ENCODE peak calls at places on chromosomes 2 and 18, in seven cellular contexts. A is upper lobe of right lung, B is gastrocnemius medialis, I is GM13977, Z is HepG2, R is endodermal cell, T is AG04450. U is an unnamed sample.

GRCh38 chr2:70964596-70965386 is 13.6 kb upstream of the ANKRD53 start:
- DNase-seq in B (no peak), R (peak), A (peak), T (peak), Z (peak), I (peak), U (peak)

GRCh38 chr2:240089306-240089705 is 36.0 kb upstream of the OR6B3 start:
- DNase-seq in T (no peak), Z (no peak), A (no peak), B (no peak), R (peak), I (no peak), U (no peak)

GRCh38 chr2:232328516-232329460 is 49.8 kb upstream of the ALPP start:
- DNase-seq in T (no peak), Z (no peak), R (peak), B (no peak), A (peak), I (peak), U (peak)

GRCh38 chr2:88656690-88657089 is 29.4 kb upstream of the EIF2AK3 start:
- DNase-seq in R (no peak), Z (no peak), A (no peak), B (peak), T (no peak), I (no peak), U (no peak)

GRCh38 chr2:119218478-119219064 is 5.1 kb upstream of the STEAP3 start:
- DNase-seq in B (peak), T (peak), A (no peak), R (peak), Z (peak), I (peak), U (no peak)

GRCh38 chr2:214808961-214809750 is at the start of gene BARD1:
- DNase-seq in I (peak), A (peak), T (peak), B (peak), R (peak), Z (peak), U (peak)

GRCh38 chr2:46296216-46296839 is 879 bp upstream of the EPAS1 start:
- DNase-seq in A (peak), B (peak), I (peak), Z (no peak), R (peak), T (no peak), U (no peak)

GRCh38 chr2:218727502-218728165 is 17.0 kb downstream of the TTLL4 start:
- DNase-seq in T (no peak), R (no peak), Z (peak), A (no peak), I (no peak), B (no peak), U (no peak)

GRCh38 chr18:3710712-3711269 is 260.8 kb downstream of the TGIF1 start:
- DNase-seq in T (no peak), A (peak), R (no peak), I (no peak), Z (no peak), B (peak), U (no peak)

DNA sequence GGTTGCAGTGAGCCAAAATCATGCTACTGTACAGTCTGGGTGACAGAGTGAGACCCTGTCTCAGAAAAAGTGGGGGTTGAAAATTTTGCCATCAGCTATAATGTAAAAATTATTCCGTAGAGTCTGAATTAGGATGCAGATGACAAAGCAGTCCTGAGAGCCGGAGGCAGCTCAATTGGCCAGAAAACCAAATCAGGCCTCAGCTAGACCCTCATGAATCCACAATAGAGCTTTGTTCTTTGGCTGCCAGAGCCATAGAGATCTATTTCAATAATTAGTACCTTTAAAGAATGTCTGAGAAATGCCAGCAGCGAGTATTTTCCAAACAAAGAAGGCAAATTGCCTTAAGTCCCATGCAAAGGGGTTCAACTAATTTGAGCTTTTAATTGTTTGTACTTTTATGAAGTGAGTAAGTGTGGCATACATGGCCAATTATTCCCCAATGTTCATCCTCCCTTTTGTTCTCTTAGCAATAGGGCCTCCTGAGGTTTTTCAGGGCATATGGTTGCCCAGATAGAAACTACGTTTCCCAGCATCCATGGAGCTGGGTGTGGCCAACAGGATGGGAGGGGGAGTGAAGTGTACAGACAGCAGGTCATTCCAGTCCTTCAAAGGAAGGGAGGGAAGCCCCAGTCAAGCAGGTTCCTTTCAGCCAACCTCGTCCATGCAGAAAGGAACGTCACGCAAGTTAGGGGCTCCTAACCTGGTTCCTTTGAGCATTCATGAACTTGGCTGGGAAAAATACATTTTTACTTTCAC is 211.3 kb upstream of the APCDD1 start:
- DNase-seq in A (no peak), B (no peak), Z (no peak), R (peak), I (no peak), T (no peak), U (no peak)
- TF ChIP-seq CTCF in A (no peak), B (no peak), Z (no peak), R (no peak), I (no peak), T (no peak), U (no peak)

GRCh38 chr2:135629520-135629919 is 98.2 kb downstream of the R3HDM1 start:
- DNase-seq in B (no peak), R (no peak), Z (no peak), A (no peak), T (no peak), I (no peak), U (no peak)
- TF ChIP-seq CTCF in B (no peak), R (no peak), Z (no peak), A (no peak), T (no peak), I (no peak), U (no peak)

DNA sequence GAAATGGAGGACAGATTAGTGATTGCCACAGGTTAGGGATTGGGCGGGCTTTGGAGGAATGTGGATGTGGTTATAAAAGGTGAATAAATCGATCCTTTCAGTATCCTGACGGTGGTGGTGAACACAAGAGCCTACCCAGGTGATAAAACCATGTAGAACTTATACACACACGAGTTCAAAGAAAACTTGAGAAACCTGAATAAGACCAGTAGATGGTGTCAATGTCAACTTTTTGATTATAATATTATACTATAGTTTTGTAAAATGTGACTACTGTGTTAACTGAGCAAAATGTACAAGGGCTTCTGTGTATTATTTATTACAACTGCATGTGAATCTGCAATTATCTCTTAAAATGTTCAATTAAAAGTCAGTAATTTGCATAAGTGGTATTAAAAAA is 136.3 kb downstream of the ERBB4 start:
- DNase-seq in R (no peak), T (no peak), A (no peak), Z (no peak), B (no peak), I (no peak), U (no peak)
- TF ChIP-seq CTCF in R (no peak), T (no peak), A (no peak), Z (no peak), B (no peak), I (no peak), U (no peak)

GRCh38 chr2:96839288-96839874 is 4.4 kb downstream of the ANKRD23 start:
- DNase-seq in T (no peak), R (peak), B (peak), A (peak), Z (no peak), I (no peak), U (no peak)
- TF ChIP-seq CTCF in T (no peak), R (no peak), B (no peak), A (no peak), Z (no peak), I (no peak), U (no peak)

GRCh38 chr2:205686231-205687017 is 4.1 kb downstream of the NRP2 start:
- DNase-seq in Z (no peak), A (no peak), B (no peak), T (no peak), I (no peak), R (peak), U (no peak)
- TF ChIP-seq CTCF in Z (no peak), A (no peak), B (no peak), T (peak), I (no peak), R (peak), U (no peak)

GRCh38 chr2:146697307-146697706 is 1147.5 kb upstream of the ACVR2A start:
- DNase-seq in Z (no peak), T (no peak), A (no peak), I (no peak), R (no peak), B (no peak), U (no peak)

GRCh38 chr2:146701183-146701582 is 1143.6 kb upstream of the ACVR2A start:
- DNase-seq in T (no peak), Z (no peak), B (no peak), R (peak), I (no peak), A (no peak), U (no peak)
- TF ChIP-seq CTCF in T (no peak), Z (no peak), B (no peak), R (peak), I (peak), A (no peak), U (no peak)

DNA sequence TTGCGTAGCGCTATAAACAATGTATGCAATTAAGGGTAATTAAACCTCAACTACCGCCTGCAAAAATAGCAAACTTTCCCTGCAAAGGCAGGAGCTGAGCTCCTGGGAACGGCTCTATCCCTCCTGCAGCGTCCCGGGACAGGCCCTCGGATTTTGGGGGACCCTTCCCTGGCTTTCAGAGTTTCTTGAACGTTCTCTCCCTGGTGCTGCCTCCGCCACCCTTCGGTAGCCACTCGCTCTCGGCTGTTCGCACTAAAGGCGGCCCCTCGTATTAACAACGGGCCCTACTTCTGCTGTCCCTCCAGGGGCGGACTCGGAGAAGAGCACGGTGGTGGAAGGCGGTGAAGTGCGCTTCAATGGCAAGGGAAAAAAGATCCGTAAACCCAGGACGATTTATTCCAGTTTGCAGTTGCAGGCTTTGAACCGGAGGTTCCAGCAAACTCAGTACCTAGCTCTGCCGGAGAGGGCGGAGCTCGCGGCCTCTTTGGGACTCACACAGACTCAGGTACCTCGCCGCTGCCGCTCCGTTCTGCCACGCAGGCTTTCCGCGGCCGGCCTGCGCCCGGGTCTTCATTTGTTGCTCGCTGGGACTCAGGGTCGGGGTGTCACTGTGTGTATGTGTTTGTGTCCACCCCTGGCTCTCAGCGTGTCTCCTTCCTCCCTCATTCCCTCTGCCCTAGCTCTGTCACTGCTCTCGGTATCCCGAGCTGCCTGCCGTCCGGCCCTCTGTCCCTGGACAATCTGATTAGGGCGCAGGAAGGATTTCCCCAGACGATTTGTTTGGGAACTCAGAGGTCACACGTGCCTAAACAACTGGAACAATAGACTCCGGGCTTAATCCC is 1.3 kb downstream of the DLX1 start:
- DNase-seq in I (peak), A (no peak), T (no peak), R (peak), B (no peak), Z (peak), U (peak)
- TF ChIP-seq CTCF in I (peak), A (peak), T (peak), R (peak), B (no peak), Z (peak), U (peak)

GRCh38 chr2:222907790-222908431 is 47.1 kb downstream of the ACSL3 start:
- DNase-seq in A (no peak), B (no peak), R (peak), Z (peak), I (no peak), T (peak), U (no peak)

GRCh38 chr2:222909276-222909675 is 48.4 kb downstream of the ACSL3 start:
- DNase-seq in B (no peak), T (no peak), I (no peak), R (no peak), A (no peak), Z (no peak), U (no peak)

GRCh38 chr2:222915092-222915957 is 54.5 kb downstream of the ACSL3 start:
- DNase-seq in R (no peak), T (no peak), B (no peak), I (no peak), A (no peak), Z (no peak), U (no peak)

GRCh38 chr2:222912776-222913175 is 51.9 kb downstream of the ACSL3 start:
- DNase-seq in T (no peak), A (no peak), B (no peak), R (no peak), Z (no peak), I (no peak), U (no peak)

DNA sequence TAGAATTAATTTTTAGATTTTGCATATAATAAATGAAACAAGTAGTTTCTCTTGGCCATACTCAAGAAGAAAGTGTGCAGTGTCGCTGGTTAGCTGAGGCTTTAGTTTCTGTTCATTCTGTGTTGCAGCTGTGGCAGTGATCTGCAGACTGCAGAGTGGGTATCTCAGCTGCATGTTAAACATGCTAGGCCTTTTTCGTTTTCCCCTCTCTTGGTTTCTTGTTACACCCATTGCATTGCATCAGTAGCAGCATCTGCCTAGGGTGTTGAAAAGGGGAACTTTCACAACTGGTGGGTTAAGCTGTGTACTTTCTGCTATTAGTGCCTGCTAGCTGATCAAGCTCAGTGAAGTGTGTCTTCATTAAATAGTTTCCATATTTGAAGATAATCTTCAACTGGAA is 51.3 kb downstream of the ACSL3 start:
- DNase-seq in R (no peak), Z (no peak), A (no peak), I (peak), B (peak), T (no peak), U (no peak)
- TF ChIP-seq CTCF in R (no peak), Z (no peak), A (no peak), I (no peak), B (no peak), T (no peak), U (no peak)